ENCODE peak calls at places on chromosomes 5 and 9, in five cellular contexts. F is CD4-positive, CD25-positive, alpha-beta regulatory T cell; S is astrocyte; M is mammary epithelial cell; J is small intestine. I is an unnamed sample. For H3K4me1, the result is how much of the 10 kb centered on the place peaks cover.

GRCh38 chr5:55037046-55037771 is 13.2 kb downstream of the GZMK start:
- DNase-seq in F (peak), S (no peak), M (no peak), J (peak), I (no peak)

GRCh38 chr9:109017493-109017892 is 4.2 kb upstream of the CTNNAL1 start:
- DNase-seq in F (no peak), S (no peak), M (no peak), J (no peak), I (no peak)

GRCh38 chr5:17190242-17190778 is 27.1 kb upstream of the BASP1 start:
- DNase-seq in F (no peak), S (peak), M (peak), J (peak), I (no peak)

GRCh38 chr9:121288874-121289553 is 21.1 kb downstream of the GSN start:
- DNase-seq in F (no peak), S (peak), M (peak), J (peak), I (peak)

GRCh38 chr5:36561596-36561995 is 44.8 kb upstream of the SLC1A3 start:
- DNase-seq in F (no peak), S (no peak), M (no peak), J (no peak), I (no peak)

GRCh38 chr5:163916376-163916775 is 411.0 kb downstream of the MAT2B start:
- DNase-seq in F (no peak), S (no peak), M (no peak), J (peak), I (no peak)

GRCh38 chr9:134275379-134275778 is 50.9 kb upstream of the RXRA start:
- DNase-seq in F (no peak), S (no peak), M (no peak), J (no peak), I (no peak)

GRCh38 chr9:2620876-2621677 is 510 bp upstream of the VLDLR start:
- DNase-seq in F (no peak), S (peak), M (peak), J (no peak), I (peak)

GRCh38 chr5:108753877-108754276 is 6.2 kb downstream of the FER start:
- DNase-seq in F (no peak), S (peak), M (peak), J (no peak), I (no peak)

GRCh38 chr9:128902351-128903078 is 18.3 kb upstream of the PHYHD1 start:
- DNase-seq in F (peak), S (no peak), M (peak), J (peak), I (peak)

GRCh38 chr5:63820557-63820956 is 141.7 kb downstream of the HTR1A start:
- DNase-seq in F (no peak), S (no peak), M (no peak), J (no peak), I (no peak)

GRCh38 chr5:138569759-138570158 is 5.4 kb downstream of the HSPA9 start:
- DNase-seq in F (no peak), S (peak), M (no peak), J (no peak), I (no peak)

GRCh38 chr5:55234171-55234700 is 828 bp upstream of the CCNO start:
- DNase-seq in F (no peak), S (no peak), M (peak), J (peak), I (peak)

GRCh38 chr9:20037699-20038098 is 248.9 kb upstream of the SLC24A2 start:
- DNase-seq in F (no peak), S (no peak), M (no peak), J (no peak), I (no peak)

GRCh38 chr9:126857261-126857960 is 3.0 kb upstream of the ZBTB34 start:
- DNase-seq in F (no peak), S (no peak), M (no peak), J (no peak), I (no peak)

GRCh38 chr5:35963381-35963843 is 25.0 kb upstream of the CAPSL start:
- DNase-seq in F (no peak), S (no peak), M (peak), J (peak), I (no peak)

GRCh38 chr5:149265559-149265958 is 6.1 kb upstream of the AFAP1L1 start:
- DNase-seq in F (no peak), S (peak), M (peak), J (peak), I (no peak)

GRCh38 chr9:89408628-89409101 is 89.2 kb downstream of the SEMA4D start:
- DNase-seq in F (peak), S (no peak), M (no peak), J (peak), I (no peak)

GRCh38 chr9:126347911-126348760 is 21.5 kb downstream of the MVB12B start:
- DNase-seq in F (no peak), S (no peak), M (no peak), J (no peak), I (no peak)

GRCh38 chr5:73945505-73945904 is 319.5 kb downstream of the ARHGEF28 start:
- DNase-seq in F (no peak), S (no peak), M (no peak), J (no peak), I (no peak)

GRCh38 chr9:126591083-126591482 is 22.6 kb upstream of the LMX1B start:
- DNase-seq in F (no peak), S (no peak), M (no peak), J (no peak), I (no peak)

GRCh38 chr9:137786511-137786920 is 91.1 kb upstream of the CACNA1B start:
- DNase-seq in F (no peak), S (no peak), M (no peak), J (no peak), I (no peak)

GRCh38 chr9:136517012-136517743 is 28.7 kb downstream of the NOTCH1 start:
- DNase-seq in F (no peak), S (no peak), M (no peak), J (no peak), I (no peak)

GRCh38 chr9:7976167-7976755 is 176.7 kb upstream of the DMAC1 start:
- DNase-seq in F (peak), S (peak), M (no peak), J (peak), I (no peak)

GRCh38 chr9:97847474-97848236 is 5.4 kb upstream of the FOXE1 start:
- DNase-seq in F (no peak), S (no peak), M (no peak), J (no peak), I (no peak)

GRCh38 chr5:96572864-96573512 is 89.2 kb upstream of the CAST start:
- DNase-seq in F (no peak), S (peak), M (peak), J (no peak), I (no peak)

GRCh38 chr9:126485662-126486061 is 128.1 kb upstream of the LMX1B start:
- DNase-seq in F (no peak), S (no peak), M (no peak), J (no peak), I (no peak)

GRCh38 chr5:180399391-180399790 is 46.3 kb upstream of the GFPT2 start:
- DNase-seq in F (no peak), S (no peak), M (no peak), J (no peak), I (no peak)

GRCh38 chr9:32069969-32070368 is 314.5 kb upstream of the ACO1 start:
- DNase-seq in F (no peak), S (no peak), M (no peak), J (no peak), I (no peak)

GRCh38 chr9:124788542-124789217 is 11.7 kb downstream of the OLFML2A start:
- DNase-seq in F (no peak), S (no peak), M (no peak), J (no peak), I (no peak)

GRCh38 chr9:136644593-136645342 is 17.9 kb upstream of the EGFL7 start:
- DNase-seq in F (peak), S (no peak), M (no peak), J (no peak), I (peak)

GRCh38 chr9:27109621-27110020 is 596 bp downstream of the TEK start:
- DNase-seq in F (no peak), S (no peak), M (no peak), J (no peak), I (no peak)

GRCh38 chr9:81472701-81473100 is 216.6 kb downstream of the TLE1 start:
- DNase-seq in F (no peak), S (no peak), M (no peak), J (no peak), I (no peak)

GRCh38 chr5:42454216-42454995 is 31.2 kb downstream of the GHR start:
- DNase-seq in F (no peak), S (no peak), M (peak), J (no peak), I (no peak)

GRCh38 chr9:137105814-137106661 is 8.5 kb downstream of the DPP7 start:
- DNase-seq in F (no peak), S (no peak), M (no peak), J (no peak), I (no peak)

GRCh38 chr5:10863763-10864383 is 102.8 kb upstream of the DAP start:
- DNase-seq in F (peak), S (peak), M (peak), J (peak), I (no peak)

GRCh38 chr9:130217838-130218237 is 45.6 kb downstream of the NCS1 start:
- DNase-seq in F (no peak), S (no peak), M (no peak), J (no peak), I (no peak)

GRCh38 chr9:130214921-130215320 is 42.7 kb downstream of the NCS1 start:
- DNase-seq in F (no peak), S (no peak), M (no peak), J (no peak), I (no peak)

GRCh38 chr9:130212543-130213297 is 40.5 kb downstream of the NCS1 start:
- DNase-seq in F (no peak), S (no peak), M (peak), J (no peak), I (no peak)

GRCh38 chr9:130213898-130214761 is 41.9 kb downstream of the NCS1 start:
- DNase-seq in F (no peak), S (no peak), M (no peak), J (no peak), I (no peak)

GRCh38 chr9:130215341-130216119 is 43.3 kb downstream of the NCS1 start:
- DNase-seq in F (no peak), S (peak), M (peak), J (no peak), I (no peak)
- H3K4me1 ChIP-seq in F (under half), S (under half), M (under half), J (under half), I (under half)

DNA sequence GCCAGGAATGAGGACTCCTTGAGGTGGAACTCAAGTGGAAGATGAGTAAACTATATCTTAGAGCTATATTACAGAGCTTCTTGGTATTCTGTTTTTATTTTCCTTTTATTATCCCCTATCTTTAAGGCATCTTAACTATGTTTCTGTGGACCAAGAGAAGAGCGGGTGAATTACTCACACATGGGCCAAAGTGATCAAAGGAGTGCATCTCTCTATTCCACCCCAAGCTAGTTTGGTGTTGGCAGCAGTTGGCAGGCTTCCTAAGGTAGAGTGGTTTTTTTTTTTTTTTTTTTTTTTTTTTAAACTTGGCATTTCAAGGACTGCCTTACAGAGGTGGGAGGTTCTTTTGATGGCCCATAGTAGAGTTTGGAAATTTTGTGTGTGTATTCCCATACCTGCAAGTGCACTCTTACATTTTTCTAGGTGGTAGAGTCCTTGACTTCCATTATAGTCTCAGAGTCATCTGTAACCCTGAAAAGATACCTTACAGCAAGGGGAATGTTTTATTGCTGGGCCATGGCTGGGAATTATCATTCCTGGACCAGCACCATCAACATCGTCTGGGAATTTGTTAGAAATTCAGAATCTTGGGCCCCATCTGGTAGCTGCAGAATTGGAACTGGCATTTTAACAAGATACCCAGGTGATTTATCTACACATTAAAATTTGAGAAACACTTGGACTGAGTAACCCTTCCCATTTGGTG is 51.0 kb downstream of the ARHGAP26 start:
- DNase-seq in F (no peak), S (no peak), M (no peak), J (no peak), I (no peak)
- H3K4me1 ChIP-seq in F (under half), S (under half), M (under half), J (under half), I (half or more)

DNA sequence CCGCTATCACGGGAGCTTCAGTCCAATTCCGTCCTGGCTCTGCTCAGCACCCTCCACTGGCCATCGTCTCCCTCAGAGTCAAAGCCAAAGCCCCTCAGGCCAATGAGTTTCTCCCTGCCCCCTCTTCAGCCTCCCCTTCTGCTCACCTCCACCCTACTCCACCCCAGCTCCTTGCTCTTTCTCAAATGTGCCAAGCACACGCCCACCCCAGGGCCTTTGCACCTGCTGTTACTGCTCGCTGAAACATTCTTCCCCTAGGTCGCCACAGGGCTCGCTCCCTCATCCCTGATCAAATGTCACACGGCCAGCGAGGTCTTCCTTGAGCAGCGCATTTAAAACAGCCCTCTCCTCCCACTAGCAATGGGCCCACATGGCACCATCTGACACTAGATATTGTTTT is 6.3 kb upstream of the ENG start:
- DNase-seq in F (no peak), S (no peak), M (no peak), J (no peak), I (no peak)
- H3K4me1 ChIP-seq in F (under half), S (under half), M (under half), J (under half), I (half or more)

DNA sequence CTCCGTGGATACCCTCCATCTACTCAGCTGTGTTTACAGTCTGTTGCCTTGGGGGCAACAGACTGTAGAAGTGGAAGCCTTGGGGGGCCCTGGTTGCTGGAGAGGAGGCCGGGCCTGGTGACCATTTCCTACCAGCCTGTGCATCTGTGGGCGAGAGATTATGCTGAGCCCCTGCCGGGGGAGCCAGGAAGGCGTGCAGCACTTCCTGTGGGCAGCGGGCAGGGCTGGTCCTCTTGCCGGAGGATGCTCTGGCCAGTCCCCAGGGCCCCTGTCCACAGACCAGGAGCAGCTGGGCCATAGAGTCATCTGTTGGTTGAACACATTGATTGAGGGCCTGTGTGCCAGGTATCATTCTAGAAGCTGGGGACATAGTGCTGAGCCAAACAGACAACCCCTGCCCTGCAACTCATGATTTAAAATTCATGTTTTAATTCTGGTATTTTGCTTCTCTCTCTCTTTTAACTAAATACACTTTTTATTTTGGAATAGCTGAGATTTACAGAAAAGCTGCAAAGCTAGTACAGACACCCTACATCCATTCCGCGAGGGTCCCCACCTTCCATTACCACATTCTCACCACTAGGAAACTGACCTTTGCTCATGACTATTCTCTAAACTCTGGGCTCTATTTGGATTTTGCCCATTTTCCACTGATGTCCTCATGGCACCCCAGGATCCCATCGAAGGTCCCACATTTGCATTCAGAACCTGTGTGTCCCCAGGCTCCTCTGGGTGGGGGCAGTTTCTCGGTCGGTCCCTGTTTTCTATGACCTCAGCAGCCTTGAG is 11.3 kb downstream of the ERGIC1 start:
- DNase-seq in F (no peak), S (no peak), M (no peak), J (no peak), I (no peak)
- H3K4me1 ChIP-seq in F (under half), S (under half), M (under half), J (under half), I (half or more)

GRCh38 chr5:60541980-60542379 is 158.0 kb downstream of the DEPDC1B start:
- DNase-seq in F (no peak), S (peak), M (peak), J (no peak), I (no peak)
- H3K4me1 ChIP-seq in F (under half), S (under half), M (under half), J (under half), I (under half)

DNA sequence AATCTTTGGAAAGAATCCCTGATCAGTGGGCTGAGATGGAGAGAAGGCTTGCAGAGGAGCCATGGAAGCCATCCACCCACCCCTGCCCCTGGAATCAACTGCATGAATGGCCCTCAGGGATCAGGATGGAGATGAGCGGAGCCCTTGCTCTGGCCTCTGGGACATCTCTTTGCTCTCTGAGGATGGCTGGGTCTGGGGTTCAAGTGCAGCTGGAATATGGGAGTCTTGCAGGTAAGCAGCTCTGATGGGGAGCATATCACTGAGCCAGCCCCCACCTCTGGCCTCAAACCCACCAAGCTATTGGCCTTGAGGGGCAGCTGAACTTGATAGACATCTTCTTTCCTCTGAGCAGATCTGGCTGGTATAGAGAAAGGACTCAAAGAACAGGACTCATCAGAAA is 76.1 kb downstream of the C5orf15 start:
- DNase-seq in F (no peak), S (no peak), M (no peak), J (no peak), I (no peak)
- H3K4me1 ChIP-seq in F (under half), S (under half), M (under half), J (under half), I (under half)